ENCODE peak calls at places on chromosome 9, in eight cellular contexts. C, V, K, B, F, D, U and L are unnamed samples.

GRCh38 chr9:96453625-96454024 is 3.7 kb downstream of the HABP4 start:
- DNase-seq in B (no peak), D (no peak), K (no peak), F (no peak), V (peak), C (no peak), U (peak), L (no peak)

GRCh38 chr9:36961568-36962360 is 72.3 kb downstream of the PAX5 start:
- DNase-seq in U (peak), C (no peak), K (no peak), V (no peak), D (no peak), F (no peak), B (no peak), L (peak)

GRCh38 chr9:6302417-6302816 is 25.8 kb upstream of the TPD52L3 start:
- DNase-seq in K (no peak), U (no peak), F (no peak), B (no peak), V (no peak), D (no peak), C (no peak), L (no peak)

GRCh38 chr9:88777498-88778312 is 213.6 kb upstream of the S1PR3 start:
- DNase-seq in B (peak), C (no peak), K (no peak), F (no peak), D (no peak), V (no peak), U (no peak), L (no peak)

GRCh38 chr9:20990867-20991266 is 40.6 kb downstream of the HACD4 start:
- DNase-seq in D (peak), V (no peak), U (no peak), F (no peak), C (no peak), K (no peak), B (peak), L (no peak)

GRCh38 chr9:24497671-24498070 is 48.0 kb downstream of the IZUMO3 start:
- DNase-seq in F (no peak), V (no peak), U (peak), B (no peak), D (no peak), C (no peak), K (no peak), L (no peak)

GRCh38 chr9:135326141-135326540 is 153.4 kb upstream of the PPP1R26 start:
- DNase-seq in C (no peak), F (no peak), K (no peak), B (no peak), V (no peak), D (no peak), U (no peak), L (no peak)

GRCh38 chr9:88267283-88267682 is 121.0 kb upstream of the SPIN1 start:
- DNase-seq in K (no peak), D (no peak), B (no peak), U (no peak), C (no peak), V (peak), F (no peak), L (no peak)

GRCh38 chr9:69971643-69972449 is 71.8 kb upstream of the MAMDC2 start:
- DNase-seq in K (peak), D (peak), C (peak), V (peak), U (peak), F (peak), B (peak), L (peak)

GRCh38 chr9:79026311-79026710 is 545.5 kb upstream of the TLE4 start:
- DNase-seq in K (no peak), F (no peak), D (no peak), V (no peak), B (no peak), U (no peak), C (no peak), L (no peak)

GRCh38 chr9:96067004-96067403 is 191.5 kb downstream of the ERCC6L2 start:
- DNase-seq in K (no peak), B (no peak), C (no peak), V (no peak), U (no peak), F (no peak), D (no peak), L (no peak)

GRCh38 chr9:70551391-70551790 is 136.9 kb upstream of the KLF9 start:
- DNase-seq in B (no peak), K (no peak), U (no peak), V (no peak), C (no peak), D (no peak), F (no peak), L (no peak)

GRCh38 chr9:89538874-89539273 is 41.0 kb upstream of the SEMA4D start:
- DNase-seq in C (no peak), V (no peak), K (no peak), U (no peak), F (no peak), B (no peak), D (no peak), L (no peak)

GRCh38 chr9:115373000-115373709 is 255.2 kb upstream of the TNC start:
- DNase-seq in B (no peak), D (no peak), F (peak), U (no peak), C (no peak), V (peak), K (peak), L (no peak)

GRCh38 chr9:2722715-2723114 is 5.4 kb downstream of the KCNV2 start:
- DNase-seq in D (no peak), U (peak), V (peak), K (no peak), C (no peak), B (no peak), F (no peak), L (no peak)

GRCh38 chr9:116234091-116234490 is 80.5 kb downstream of the PAPPA start:
- DNase-seq in B (no peak), K (no peak), C (no peak), U (no peak), F (no peak), V (no peak), D (no peak), L (no peak)

GRCh38 chr9:98206754-98207153 is 14.3 kb upstream of the CORO2A start:
- DNase-seq in F (no peak), C (no peak), U (no peak), D (no peak), V (no peak), B (no peak), K (no peak), L (no peak)

GRCh38 chr9:99360026-99360425 is 137.9 kb downstream of the SEC61B start:
- DNase-seq in K (no peak), D (no peak), F (no peak), C (no peak), B (no peak), U (no peak), V (no peak), L (no peak)

DNA sequence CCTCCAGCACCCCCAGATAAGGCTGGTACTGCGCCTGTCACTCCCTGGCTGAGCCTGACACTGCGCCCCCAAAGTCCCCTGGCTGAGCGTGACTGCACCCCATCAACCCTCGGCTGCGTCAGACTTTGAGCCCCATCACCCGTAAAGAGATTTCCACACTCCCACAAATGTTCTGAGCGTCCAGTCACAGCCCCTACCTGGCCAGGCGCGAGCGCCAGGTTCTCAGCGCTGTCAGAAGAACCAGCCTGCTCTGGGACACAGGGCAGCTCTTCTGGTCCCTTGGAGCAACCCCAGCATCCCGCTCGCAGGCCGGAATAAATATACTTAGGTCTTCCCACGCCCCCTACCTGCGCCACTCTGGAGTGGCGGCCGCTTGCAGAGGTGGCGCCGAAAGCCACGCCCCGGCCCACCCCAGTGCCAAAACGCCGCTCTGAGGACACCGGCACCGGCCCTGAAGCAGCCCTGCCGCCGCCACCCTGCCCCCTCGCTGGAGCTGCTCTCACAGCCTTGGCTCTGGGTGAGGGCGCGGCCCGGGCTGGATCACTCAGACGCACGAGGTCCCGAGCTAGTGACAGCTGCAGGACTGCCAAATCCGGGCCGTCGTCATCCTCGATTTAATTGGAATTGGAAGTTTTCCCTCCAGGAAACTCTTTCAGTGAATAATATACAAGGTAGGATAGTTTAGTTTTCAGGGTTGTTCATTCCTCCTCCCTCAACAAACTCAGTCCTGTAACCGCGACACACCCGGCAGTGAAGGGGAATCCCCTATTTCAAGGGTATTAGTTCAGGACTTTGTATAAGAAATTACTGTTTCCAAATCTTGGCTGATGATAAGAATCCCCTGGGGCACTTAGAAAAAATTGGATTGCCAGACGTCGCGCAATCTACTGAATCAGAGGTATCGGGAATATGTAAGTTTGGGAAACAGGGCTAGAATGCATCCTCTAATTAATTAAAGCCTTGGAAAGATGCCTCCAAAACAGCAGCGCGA is 1.2 kb upstream of the CEMIP2 start:
- DNase-seq in U (peak), K (peak), B (peak), F (peak), C (peak), V (peak), D (no peak), L (peak)
- TF ChIP-seq POLR2AphosphoS5 in U (no peak), K (no peak), B (peak), F (peak), C (peak), V (no peak), D (no peak), L (no peak)

GRCh38 chr9:21995652-21996275 is 1.2 kb downstream of the CDKN2B-AS1 start:
- DNase-seq in K (no peak), F (peak), B (peak), V (no peak), D (no peak), C (peak), U (peak), L (no peak)
- TF ChIP-seq CTCF in K (no peak), F (no peak), B (no peak), V (peak), D (no peak), C (no peak), U (no peak), L (peak)

GRCh38 chr9:35115680-35116538 is at the start of gene ATOSB:
- DNase-seq in B (peak), V (peak), D (peak), F (peak), K (peak), U (peak), C (peak), L (peak)
- TF ChIP-seq POLR2AphosphoS5 in B (peak), V (no peak), D (peak), F (peak), K (peak), U (peak), C (peak), L (no peak)

DNA sequence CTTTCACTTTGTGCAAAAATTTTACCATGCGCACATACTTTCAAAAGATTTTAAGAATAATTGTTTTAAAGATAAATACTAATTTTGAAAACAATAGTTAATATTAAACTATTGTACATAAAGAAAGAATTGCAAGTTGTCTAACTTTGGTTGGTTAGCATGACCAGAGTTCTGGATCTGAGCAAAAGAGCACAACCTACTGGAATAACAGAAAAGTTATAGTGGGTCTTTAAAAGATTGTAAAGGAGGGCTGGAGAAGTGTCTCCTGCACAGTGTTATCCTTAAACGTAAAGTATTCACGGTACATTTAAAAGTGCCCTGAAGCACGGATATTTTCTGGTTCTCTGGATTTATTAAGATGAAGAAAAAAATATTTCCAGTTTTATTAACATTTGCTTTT is 70.6 kb downstream of the GLIS3 start:
- DNase-seq in K (no peak), D (no peak), F (no peak), U (no peak), B (no peak), V (no peak), C (no peak), L (no peak)
- TF ChIP-seq CTCF in K (no peak), D (no peak), F (no peak), U (no peak), B (no peak), V (no peak), C (no peak), L (no peak)

GRCh38 chr9:106869458-106869857 is 6.5 kb downstream of the ZNF462 start:
- DNase-seq in F (no peak), K (no peak), V (no peak), B (no peak), D (no peak), U (no peak), C (no peak), L (no peak)
- TF ChIP-seq POLR2AphosphoS5 in F (no peak), K (no peak), V (no peak), B (no peak), D (no peak), U (no peak), C (no peak), L (no peak)

GRCh38 chr9:133474853-133475252 is 4.0 kb downstream of the SLC2A6 start:
- DNase-seq in B (no peak), D (no peak), K (no peak), U (no peak), C (no peak), F (no peak), V (no peak), L (no peak)
- TF ChIP-seq CTCF in B (no peak), D (no peak), K (no peak), U (no peak), C (no peak), F (no peak), V (no peak), L (no peak)

DNA sequence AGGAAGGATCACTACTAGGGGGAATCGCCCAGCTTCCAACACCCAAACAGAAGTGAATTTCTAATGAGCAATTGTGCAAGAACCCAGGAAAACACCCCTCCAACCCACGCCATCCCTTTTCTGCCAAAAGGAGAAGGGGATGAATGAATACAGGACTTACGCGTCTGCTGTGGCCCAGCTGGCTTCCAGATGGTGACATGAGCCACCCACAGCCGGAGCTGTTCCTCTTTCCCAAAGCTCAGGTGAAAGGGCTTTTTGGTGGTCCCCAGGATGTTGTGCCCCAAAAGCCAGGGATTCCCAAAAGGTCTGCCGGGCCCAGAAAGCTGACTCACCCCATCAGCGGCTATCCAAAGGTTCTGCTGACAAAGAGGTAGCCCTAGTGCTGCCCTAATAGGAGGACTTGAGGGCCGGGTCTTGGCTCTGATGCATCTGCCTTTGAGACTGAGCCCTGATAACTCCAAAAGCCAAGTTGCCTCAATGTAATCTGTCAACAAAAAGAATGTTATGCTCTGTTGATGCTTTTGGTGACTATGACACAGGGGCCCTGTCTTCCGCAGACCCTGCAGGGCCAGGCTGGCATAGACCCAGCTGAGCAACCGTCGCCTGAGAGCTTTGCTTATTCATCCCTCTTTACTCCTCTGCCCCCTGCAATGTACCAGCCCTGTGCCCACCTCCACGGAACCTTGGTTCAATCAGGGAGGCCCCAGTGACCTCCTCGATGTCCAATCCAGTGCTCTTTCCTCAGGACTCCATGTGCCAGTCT is 14.5 kb downstream of the GSN start:
- DNase-seq in B (no peak), C (peak), F (peak), D (no peak), K (no peak), U (no peak), V (no peak), L (no peak)
- TF ChIP-seq POLR2AphosphoS5 in B (no peak), C (peak), F (peak), D (peak), K (no peak), U (no peak), V (no peak), L (no peak)

DNA sequence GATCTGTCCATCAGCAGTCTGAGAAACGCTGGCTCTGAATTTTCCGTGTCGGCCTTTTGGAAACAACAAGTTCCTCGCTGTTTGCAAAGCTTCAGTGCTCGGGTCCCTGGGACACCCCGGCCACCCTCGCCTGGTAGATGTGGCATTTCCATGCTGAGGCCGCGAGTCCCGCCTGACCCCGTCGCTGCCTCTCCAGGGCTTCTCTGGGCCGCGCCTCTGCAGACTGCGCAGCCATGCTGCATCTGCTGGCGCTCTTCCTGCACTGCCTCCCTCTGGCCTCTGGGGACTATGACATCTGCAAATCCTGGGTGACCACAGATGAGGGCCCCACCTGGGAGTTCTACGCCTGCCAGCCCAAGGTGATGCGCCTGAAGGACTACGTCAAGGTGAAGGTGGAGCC is 4.7 kb downstream of the NTNG2 start:
- DNase-seq in V (no peak), F (no peak), C (no peak), K (no peak), U (peak), B (no peak), D (no peak), L (no peak)
- TF ChIP-seq CTCF in V (peak), F (no peak), C (no peak), K (peak), U (peak), B (no peak), D (no peak), L (no peak)

GRCh38 chr9:127967151-127967809 is 13.5 kb downstream of the EEIG1 start:
- DNase-seq in B (peak), U (no peak), C (no peak), K (no peak), D (no peak), F (no peak), V (no peak), L (no peak)

GRCh38 chr9:127966416-127967150 is 14.2 kb downstream of the EEIG1 start:
- DNase-seq in K (no peak), C (peak), D (no peak), F (peak), V (no peak), U (no peak), B (peak), L (peak)

GRCh38 chr9:127970401-127971313 is 10.1 kb downstream of the EEIG1 start:
- DNase-seq in U (no peak), F (no peak), D (no peak), K (no peak), B (peak), V (no peak), C (peak), L (no peak)

GRCh38 chr9:127968046-127968445 is 12.7 kb downstream of the EEIG1 start:
- DNase-seq in V (no peak), U (no peak), F (peak), D (no peak), C (peak), B (peak), K (peak), L (peak)

DNA sequence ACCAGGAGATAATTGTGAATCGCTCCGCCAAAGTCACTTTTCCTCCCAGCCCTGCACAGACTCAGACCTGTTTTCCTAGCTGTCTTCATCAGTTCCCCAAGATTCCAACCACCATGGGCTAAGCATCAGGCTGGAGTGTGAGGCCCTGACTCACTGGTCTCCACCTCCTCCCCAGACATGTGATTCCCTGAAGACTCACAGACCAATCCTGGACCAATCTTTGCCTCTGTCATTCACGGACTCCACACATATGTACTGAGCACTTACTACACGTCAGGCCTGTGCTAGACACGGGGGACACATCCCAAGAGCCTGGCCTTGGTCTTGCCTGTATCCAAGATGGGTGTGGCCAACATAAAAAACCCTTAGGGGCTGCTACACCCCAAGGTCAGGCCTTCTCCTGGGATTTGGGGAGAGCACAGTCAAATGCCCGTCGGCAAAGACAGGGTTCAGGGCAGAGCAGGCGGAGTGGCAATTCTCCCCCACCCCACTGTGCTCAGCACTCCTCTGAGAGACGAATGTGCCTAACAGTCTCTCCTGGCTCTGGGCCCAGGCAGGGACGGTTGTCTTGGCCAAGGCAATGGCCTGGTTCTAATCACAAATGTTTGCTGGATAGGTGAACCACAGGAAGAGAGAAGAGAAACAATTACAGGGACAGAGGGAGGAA is 11.9 kb downstream of the EEIG1 start:
- DNase-seq in D (no peak), F (peak), C (peak), V (no peak), K (peak), U (no peak), B (no peak), L (peak)
- TF ChIP-seq POLR2AphosphoS5 in D (no peak), F (peak), C (peak), V (no peak), K (peak), U (no peak), B (no peak), L (no peak)

GRCh38 chr9:27714388-27714787 is 141.1 kb upstream of the C9orf72 start:
- DNase-seq in F (no peak), U (peak), K (no peak), B (no peak), C (no peak), D (no peak), V (no peak), L (no peak)
- TF ChIP-seq CTCF in F (no peak), U (peak), K (peak), B (no peak), C (no peak), D (no peak), V (no peak), L (no peak)